ENCODE peak calls at places on chromosomes 3 and 15, in five cellular contexts. C is gastrocnemius medialis, J is ovary, P is GM12865, D is cardiac muscle cell. I is an unnamed sample.

GRCh38 chr3:25493786-25494185 is 65.7 kb downstream of the RARB start:
- DNase-seq in C (no peak), P (no peak), D (peak; percentile 86), J (no peak), I (peak; percentile 5)

GRCh38 chr3:184717608-184717995 is 5.7 kb upstream of the MAGEF1 start:
- DNase-seq in J (no peak), C (no peak), P (no peak), D (no peak), I (no peak)

GRCh38 chr3:70556056-70556455 is 243.6 kb upstream of the MDFIC2 start:
- DNase-seq in J (no peak), D (no peak), P (no peak), C (no peak), I (no peak)

GRCh38 chr3:106588739-106589138 is 719.9 kb upstream of the CBLB start:
- DNase-seq in P (no peak), C (no peak), J (no peak), D (no peak), I (no peak)

GRCh38 chr15:33083232-33084006 is 111.1 kb downstream of the FMN1 start:
- DNase-seq in D (no peak), C (no peak), P (no peak), J (no peak), I (no peak)

GRCh38 chr15:66780973-66781718 is 79.1 kb downstream of the SMAD6 start:
- DNase-seq in J (no peak), P (no peak), D (no peak), C (no peak), I (no peak)

GRCh38 chr3:126389112-126389791 is 5.5 kb upstream of the CFAP100 start:
- DNase-seq in J (peak; percentile 92), C (peak; percentile 98), P (peak; percentile 70), D (peak; percentile 94), I (peak; percentile 96)

GRCh38 chr3:75082845-75083244 is 468.4 kb upstream of the CNTN3 start:
- DNase-seq in C (no peak), D (no peak), J (no peak), P (no peak), I (no peak)

GRCh38 chr15:74790080-74790916 is 8.4 kb downstream of the CSK start:
- DNase-seq in J (peak; percentile 92), P (peak; percentile 92), D (peak; percentile 82), C (no peak), I (peak; percentile 69)

DNA sequence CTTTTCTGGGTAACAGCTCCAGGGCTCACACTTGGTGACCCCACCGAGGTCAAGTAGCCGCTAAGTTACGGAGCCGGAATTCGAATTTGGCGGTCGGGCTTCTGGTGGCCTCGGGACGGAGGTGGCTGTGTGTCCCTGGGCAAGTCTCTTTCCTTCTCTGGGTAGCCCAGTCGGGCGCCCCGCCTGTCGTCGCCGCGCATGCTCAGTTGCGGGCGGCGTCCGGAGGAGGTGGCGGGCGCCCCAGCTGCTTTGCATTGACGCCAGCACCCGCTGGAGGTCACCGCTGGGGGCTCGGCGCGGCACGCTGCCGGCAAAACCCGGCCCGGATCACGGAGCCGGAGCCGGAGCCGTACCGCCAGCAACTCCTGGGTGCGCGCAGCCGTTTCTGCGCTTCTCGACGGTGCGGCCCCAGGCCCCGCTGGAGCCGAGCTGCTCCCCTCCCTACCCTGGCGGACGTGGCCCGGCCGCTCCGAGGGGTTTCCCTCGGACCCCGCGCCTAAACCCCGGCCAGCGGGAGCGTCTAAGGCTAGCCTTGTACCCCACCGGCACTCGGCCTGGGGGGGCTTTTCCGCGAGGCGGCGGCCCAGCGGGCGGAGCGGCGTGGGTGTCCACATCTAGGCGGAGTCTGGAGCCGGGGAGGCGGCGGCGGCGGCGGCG is 474 bp upstream of the PDE8A start:
- DNase-seq in P (peak; percentile 99), D (peak; percentile 99), C (peak; percentile 94), J (peak; percentile 97), I (peak; percentile 99)
- TF ChIP-seq CTCF in P (no peak), D (peak; percentile 7), C (peak; percentile 43), J (peak; percentile 61), I (peak; percentile 49)

GRCh38 chr15:101070024-101070423 is 150.9 kb downstream of the LRRK1 start:
- DNase-seq in D (no peak), C (no peak), P (no peak), J (no peak), I (no peak)

GRCh38 chr15:101068523-101068960 is 149.4 kb downstream of the LRRK1 start:
- DNase-seq in P (no peak), J (no peak), D (no peak), C (no peak), I (no peak)

GRCh38 chr15:101067660-101068522 is 148.7 kb downstream of the LRRK1 start:
- DNase-seq in J (no peak), P (no peak), C (no peak), D (no peak), I (no peak)

GRCh38 chr15:101070502-101071273 is 151.5 kb downstream of the LRRK1 start:
- DNase-seq in C (no peak), J (peak; percentile 33), D (peak; percentile 88), P (no peak), I (peak; percentile 33)

GRCh38 chr15:101068961-101069734 is 150.0 kb downstream of the LRRK1 start:
- DNase-seq in J (peak; percentile 56), P (no peak), D (peak; percentile 51), C (no peak), I (no peak)
- TF ChIP-seq CTCF in J (no peak), P (no peak), D (peak; percentile 27), C (no peak), I (no peak)

DNA sequence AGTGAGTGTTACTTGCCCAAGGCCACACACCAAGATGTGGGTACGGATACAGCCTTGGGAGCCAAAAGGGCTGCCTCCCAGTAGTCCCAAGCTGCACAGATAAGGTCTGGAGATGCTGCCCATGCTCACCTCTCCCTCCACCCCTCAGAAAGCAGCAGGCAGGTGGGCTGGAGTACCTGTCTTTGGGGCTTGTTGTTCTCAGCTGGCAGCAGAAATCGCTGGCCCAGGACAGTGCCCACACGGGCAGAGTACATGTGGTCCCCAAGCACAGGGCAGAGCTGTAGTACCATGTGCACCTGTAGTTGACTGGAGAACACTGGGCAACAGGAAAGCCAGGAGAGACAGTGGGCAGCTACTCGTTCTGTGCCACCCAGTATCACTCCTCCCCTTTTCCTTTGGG is 5.0 kb downstream of the RPUSD3 start:
- DNase-seq in C (no peak), P (no peak), D (no peak), J (no peak), I (no peak)
- TF ChIP-seq CTCF in C (no peak), P (no peak), D (no peak), J (no peak), I (no peak)

GRCh38 chr3:120072867-120073525 is 21.3 kb downstream of the GSK3B start:
- DNase-seq in D (no peak), P (peak; percentile 35), J (no peak), C (peak; percentile 51), I (no peak)
- TF ChIP-seq CTCF in D (no peak), P (no peak), J (no peak), C (no peak), I (no peak)

I was measured in Calu3.